ENCODE peak calls at places on chromosomes 3 and 15, in seven cellular contexts. Q, P, N, O, A, J and G are unnamed samples.

GRCh38 chr15:74610302-74610951 is 5.2 kb upstream of the CLK3 start:
- DNase-seq in Q (no peak), P (peak; percentile 38), N (no peak), O (no peak), A (no peak), J (no peak), G (no peak)

GRCh38 chr15:72784233-72784876 is 797 bp upstream of the ADPGK start:
- DNase-seq in Q (peak; percentile 70), P (peak; percentile 85), N (peak; percentile 91), O (peak; percentile 59), A (peak; percentile 83), J (peak; percentile 86), G (peak; percentile 86)

GRCh38 chr15:32851619-32852416 is 134.0 kb downstream of the GREM1 start:
- DNase-seq in Q (peak; percentile 69), P (no peak), N (peak; percentile 89), O (no peak), A (no peak), J (no peak), G (no peak)

GRCh38 chr3:123609063-123609462 is 24.2 kb upstream of the HACD2 start:
- DNase-seq in Q (no peak), P (no peak), N (no peak), O (no peak), A (no peak), J (no peak), G (no peak)

GRCh38 chr3:140629351-140630137 is 48.3 kb upstream of the TRIM42 start:
- DNase-seq in Q (peak; percentile 89), P (peak; percentile 47), N (peak; percentile 83), O (no peak), A (no peak), J (no peak), G (no peak)

GRCh38 chr15:48803877-48804276 is 7.0 kb downstream of the CEP152 start:
- DNase-seq in Q (no peak), P (no peak), N (no peak), O (no peak), A (no peak), J (no peak), G (no peak)

GRCh38 chr3:66302288-66302687 is 81.5 kb downstream of the SLC25A26 start:
- DNase-seq in Q (no peak), P (no peak), N (peak; percentile 15), O (no peak), A (no peak), J (no peak), G (no peak)

GRCh38 chr3:62843508-62843907 is 31.7 kb downstream of the CADPS start:
- DNase-seq in Q (no peak), P (no peak), N (no peak), O (no peak), A (no peak), J (no peak), G (no peak)

GRCh38 chr3:138180375-138181029 is 5.8 kb upstream of the DBR1 start:
- DNase-seq in Q (peak; percentile 59), P (peak; percentile 60), N (peak; percentile 44), O (peak; percentile 41), A (peak; percentile 49), J (peak; percentile 53), G (peak; percentile 23)

GRCh38 chr15:69451951-69452701 is 492 bp upstream of the RPLP1 start:
- DNase-seq in Q (no peak), P (peak; percentile 15), N (peak; percentile 66), O (no peak), A (peak; percentile 54), J (peak; percentile 42), G (peak; percentile 32)

GRCh38 chr3:31534036-31534435 is 1.3 kb downstream of the STT3B start:
- DNase-seq in Q (peak; percentile 37), P (peak; percentile 26), N (peak; percentile 32), O (no peak), A (peak; percentile 51), J (no peak), G (no peak)

GRCh38 chr3:177238661-177239216 is 41.5 kb upstream of the TBL1XR1 start:
- DNase-seq in Q (no peak), P (no peak), N (no peak), O (no peak), A (no peak), J (no peak), G (no peak)

GRCh38 chr3:185915642-185916041 is 22.2 kb downstream of the TRA2B start:
- DNase-seq in Q (no peak), P (no peak), N (no peak), O (no peak), A (no peak), J (no peak), G (no peak)

GRCh38 chr15:63354771-63355650 is 26.6 kb downstream of the CA12 start:
- DNase-seq in Q (no peak), P (no peak), N (no peak), O (no peak), A (no peak), J (no peak), G (no peak)

GRCh38 chr15:55917881-55918296 is 75.5 kb downstream of the NEDD4 start:
- DNase-seq in Q (peak; percentile 89), P (peak; percentile 75), N (peak; percentile 89), O (peak; percentile 35), A (peak; percentile 51), J (peak; percentile 53), G (peak; percentile 18)

GRCh38 chr3:141442421-141442820 is 44.4 kb upstream of the RASA2 start:
- DNase-seq in Q (no peak), P (no peak), N (no peak), O (no peak), A (no peak), J (no peak), G (no peak)

GRCh38 chr3:53257465-53257864 is 1.6 kb upstream of the TKT start:
- DNase-seq in Q (no peak), P (no peak), N (no peak), O (no peak), A (no peak), J (no peak), G (no peak)

GRCh38 chr3:195732951-195733350 is 12.2 kb downstream of the MUC20 start:
- DNase-seq in Q (no peak), P (no peak), N (no peak), O (no peak), A (no peak), J (no peak), G (no peak)

DNA sequence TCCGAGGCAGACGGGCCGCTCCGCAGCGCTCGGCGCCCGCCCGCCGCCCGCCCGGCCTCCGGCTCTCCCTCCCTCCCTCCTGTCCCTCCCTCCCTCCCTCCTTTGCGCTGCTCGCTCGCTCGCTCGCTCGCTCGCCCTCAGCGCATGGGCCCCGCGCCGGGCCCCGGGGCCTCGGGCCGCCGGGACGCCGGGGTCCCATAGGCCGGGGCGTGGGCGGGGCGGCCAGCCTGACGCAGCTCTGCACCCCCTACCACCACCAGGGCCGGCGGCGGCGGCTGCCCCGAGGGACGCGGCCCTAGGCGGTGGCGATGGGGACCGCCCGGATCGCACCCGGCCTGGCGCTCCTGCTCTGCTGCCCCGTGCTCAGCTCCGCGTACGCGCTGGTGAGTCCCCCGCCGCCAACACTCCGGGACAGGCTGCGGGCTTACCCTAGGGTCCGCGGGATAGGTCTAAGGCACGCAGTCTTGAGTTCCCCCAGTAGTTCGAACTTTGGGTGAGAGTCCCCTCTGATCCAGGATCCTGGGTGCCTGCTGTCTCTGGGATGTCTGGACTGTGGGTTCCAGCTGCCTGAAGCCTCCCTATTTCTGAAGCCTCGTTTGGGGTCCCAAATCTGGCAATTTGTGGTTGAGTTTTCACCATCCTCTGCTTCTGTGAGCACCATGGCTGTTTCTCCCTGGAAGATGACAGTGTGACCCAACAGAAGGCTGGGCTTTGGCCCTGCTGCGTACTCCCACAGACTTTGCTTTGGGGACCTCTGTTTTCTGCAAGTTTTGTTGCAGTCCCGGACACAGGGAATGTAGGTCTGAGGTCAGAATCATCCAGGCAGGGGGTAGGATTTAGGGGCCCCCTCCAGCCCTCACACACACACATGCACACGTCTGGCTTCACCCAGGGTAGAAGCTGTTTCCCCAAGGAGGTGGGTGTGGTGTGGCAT is 6.0 kb downstream of the PTH1R start:
- DNase-seq in Q (no peak), P (peak; percentile 76), N (peak; percentile 76), O (no peak), A (peak; percentile 11), J (peak; percentile 66), G (peak; percentile 75)
- TF ChIP-seq EZH2phosphoT487 in Q (no peak), P (no peak), N (no peak), O (no peak), A (no peak), J (peak; percentile 74), G (no peak)

GRCh38 chr15:23472678-23473077 is 25.6 kb upstream of the GOLGA6L2 start:
- DNase-seq in Q (peak; percentile 21), P (no peak), N (peak; percentile 55), O (no peak), A (no peak), J (no peak), G (no peak)
- H3K4me2 ChIP-seq in Q (no peak overlapping the region), P (no peak overlapping the region), N (no peak overlapping the region), O (no peak overlapping the region), A (no peak overlapping the region), J (no peak overlapping the region), G (no peak overlapping the region)

GRCh38 chr3:65039754-65040210 is 352.0 kb upstream of the ADAMTS9 start:
- DNase-seq in Q (no peak), P (peak; percentile 82), N (peak; percentile 8), O (peak; percentile 18), A (no peak), J (no peak), G (no peak)
- TF ChIP-seq EZH2 in Q (no peak), P (no peak), N (no peak), O (no peak), A (no peak), J (no peak), G (no peak)

DNA sequence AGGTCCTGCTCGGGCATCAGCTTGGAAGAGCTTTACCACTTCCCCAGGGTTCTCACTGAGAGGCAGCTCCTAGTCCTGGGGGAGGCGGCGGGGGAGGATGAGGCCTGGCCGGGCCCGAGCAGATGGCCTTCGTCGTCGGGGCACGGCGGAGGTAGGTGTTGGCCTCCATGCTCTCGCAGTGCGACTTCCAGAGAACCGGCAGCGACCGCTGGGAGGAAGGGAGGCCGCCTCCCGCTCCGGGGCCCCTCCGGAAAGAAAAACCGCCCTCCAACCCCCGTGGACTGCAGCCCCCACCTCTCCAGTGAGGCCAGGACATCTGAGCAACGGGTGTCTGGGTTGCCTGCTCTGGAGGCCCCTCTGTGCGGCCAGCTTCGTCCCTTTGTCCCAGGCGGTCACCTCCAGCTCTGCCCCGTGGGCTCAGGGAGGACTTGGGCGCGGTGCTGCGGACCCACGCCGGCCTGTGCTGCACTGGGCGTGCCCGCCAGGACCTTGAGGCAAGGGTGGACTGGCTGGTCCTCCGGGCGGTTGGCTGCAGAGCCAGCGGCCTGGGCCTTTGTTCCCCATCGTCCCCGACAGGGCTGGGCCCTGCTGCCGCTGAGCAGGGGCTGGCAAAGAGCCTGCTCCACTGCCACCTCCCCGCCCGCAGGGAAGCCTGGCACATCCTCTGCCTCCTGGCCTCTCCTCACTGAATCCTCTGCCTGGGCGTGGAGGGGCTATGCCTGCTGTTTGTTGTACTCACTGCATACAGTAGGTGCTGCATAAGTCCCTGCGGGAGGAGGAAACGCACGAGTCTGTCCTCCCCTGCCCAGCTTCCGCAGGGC is 13.6 kb upstream of the GP9 start:
- DNase-seq in Q (no peak), P (no peak), N (no peak), O (no peak), A (no peak), J (no peak), G (no peak)
- TF ChIP-seq EZH2phosphoT487 in Q (no peak), P (no peak), N (no peak), O (no peak), A (no peak), J (no peak), G (no peak)

GRCh38 chr3:105944721-105945120 is 75.9 kb upstream of the CBLB start:
- DNase-seq in Q (peak; percentile 96), P (no peak), N (peak; percentile 79), O (no peak), A (no peak), J (no peak), G (no peak)
- H3K4me2 ChIP-seq in Q (peak overlapping the region; percentile 63), P (no peak overlapping the region), N (peak overlapping the region; percentile 74), O (no peak overlapping the region), A (no peak overlapping the region), J (no peak overlapping the region), G (no peak overlapping the region)